ENCODE peak calls at places on chromosomes 12 and 14, in five cellular contexts. F is A549, T is GM12878, E is K562, Z is HCT116. J is an unnamed sample.
A peak's percentile ranks its signal among the peaks of the same experiment; 100 is the strongest.

GRCh38 chr14:103847954-103848719 is 762 bp upstream of the PPP1R13B start:
- DNase-seq in T (no peak), Z (no peak), F (no peak), E (peak; percentile 15), J (no peak)

GRCh38 chr12:71599213-71599612 is 64.4 kb downstream of the ZFC3H1 start:
- DNase-seq in T (no peak), Z (no peak), E (no peak), F (no peak), J (no peak)

GRCh38 chr12:65229441-65229840 is 49.0 kb upstream of the MSRB3 start:
- DNase-seq in E (no peak), Z (no peak), F (no peak), T (no peak), J (no peak)

GRCh38 chr12:57522019-57522886 is at the start of gene MBD6:
- DNase-seq in E (peak; percentile 95), T (peak; percentile 86), Z (peak; percentile 75), F (peak; percentile 96), J (peak; percentile 92)

GRCh38 chr12:51269174-51270066 is 795 bp downstream of the SMAGP start:
- DNase-seq in F (peak; percentile 76), E (peak; percentile 80), Z (no peak), T (no peak), J (peak; percentile 37)

GRCh38 chr12:131940121-131940520 is 9.6 kb upstream of the EP400 start:
- DNase-seq in Z (no peak), F (no peak), T (no peak), E (no peak), J (no peak)

GRCh38 chr14:57066887-57067513 is 201.7 kb downstream of the EXOC5 start:
- DNase-seq in F (peak; percentile 13), E (peak; percentile 67), T (no peak), Z (peak; percentile 12), J (peak; percentile 47)

GRCh38 chr12:66132408-66132807 is 1.9 kb upstream of the LLPH start:
- DNase-seq in T (no peak), F (no peak), Z (peak; percentile 52), E (no peak), J (peak; percentile 38)

GRCh38 chr14:103246089-103246488 is 87.9 kb upstream of the EIF5 start:
- DNase-seq in T (no peak), E (no peak), Z (no peak), F (no peak), J (no peak)

GRCh38 chr14:78170203-78170602 is at the start of gene NRXN3:
- DNase-seq in Z (no peak), T (no peak), E (no peak), F (no peak), J (no peak)

DNA sequence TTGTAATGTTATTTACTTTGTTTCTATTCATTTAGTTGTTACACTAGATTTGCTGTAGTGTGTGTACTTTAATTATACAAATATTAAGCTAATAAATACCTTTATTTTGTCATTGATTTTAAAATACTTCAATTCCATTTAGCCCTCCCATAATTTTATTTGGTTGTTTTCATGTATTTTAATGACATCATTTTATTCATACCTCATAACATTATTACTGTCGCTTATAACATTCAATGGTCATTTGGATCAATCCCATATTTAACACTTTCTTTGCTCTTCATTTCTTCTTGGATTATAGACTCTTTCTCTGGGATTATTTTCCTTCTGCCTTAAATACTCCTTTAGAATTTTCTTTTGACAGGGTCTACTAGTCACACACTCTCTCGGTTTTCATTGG is 86.6 kb upstream of the CAND1 start:
- DNase-seq in E (no peak), T (no peak), Z (no peak), F (no peak), J (no peak)
- TF ChIP-seq CTCF in E (no peak), T (no peak), Z (no peak), F (no peak), J (no peak)

GRCh38 chr14:105062048-105062433 is 3.2 kb downstream of the GPR132 start:
- DNase-seq in Z (no peak), F (no peak), E (no peak), T (no peak), J (no peak)

GRCh38 chr14:105059035-105059916 is 6.0 kb downstream of the GPR132 start:
- DNase-seq in T (no peak), E (no peak), Z (no peak), F (no peak), J (peak; percentile 49)

GRCh38 chr14:105059917-105060565 is 5.2 kb downstream of the GPR132 start:
- DNase-seq in T (no peak), E (no peak), F (no peak), Z (no peak), J (no peak)

GRCh38 chr14:105061428-105062047 is 3.7 kb downstream of the GPR132 start:
- DNase-seq in T (no peak), F (no peak), Z (no peak), E (no peak), J (peak; percentile 53)

DNA sequence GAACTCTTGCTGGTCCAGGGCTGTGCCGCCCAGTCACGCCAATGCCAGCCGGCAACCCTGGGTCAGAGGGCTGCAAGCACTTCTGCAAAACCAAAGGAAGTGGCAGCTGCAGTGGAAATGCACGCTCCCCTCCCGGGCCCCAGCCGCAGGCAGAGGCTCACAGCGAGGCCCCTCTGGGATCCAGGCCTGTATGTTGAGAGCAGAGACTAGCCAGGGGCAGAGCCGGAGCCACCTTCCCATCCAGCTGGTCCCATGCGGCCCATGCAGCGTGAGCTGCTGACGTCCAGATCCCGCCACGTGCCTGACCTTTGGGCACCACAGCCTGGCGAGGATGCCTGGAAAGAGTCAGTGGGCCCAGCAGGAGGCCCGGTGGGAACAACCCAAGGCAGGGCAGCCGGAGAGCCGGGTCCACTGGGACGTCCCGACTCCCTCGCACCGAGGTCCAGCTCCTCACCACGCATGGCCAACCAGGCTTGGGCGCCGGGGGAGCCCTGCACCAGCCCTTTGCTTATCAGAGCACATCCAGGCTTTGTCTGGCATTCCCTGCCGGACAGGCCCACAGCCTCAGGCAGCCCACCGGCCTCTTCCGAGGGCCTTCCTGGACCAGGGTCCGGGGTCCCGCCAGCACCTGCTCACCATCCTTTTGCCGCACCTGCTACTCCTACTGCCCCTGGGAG is 4.3 kb downstream of the GPR132 start:
- DNase-seq in F (no peak), T (no peak), E (no peak), Z (no peak), J (peak; percentile 93)
- TF ChIP-seq MAX in F (no peak), T (peak; percentile 29), E (no peak), Z (no peak), J (peak; percentile 85)

GRCh38 chr14:49984419-49984818 is 91.5 kb downstream of the ARF6 start:
- DNase-seq in Z (no peak), E (no peak), T (no peak), F (no peak), J (no peak)

GRCh38 chr14:49982082-49982481 is 89.2 kb downstream of the ARF6 start:
- DNase-seq in F (no peak), E (no peak), Z (no peak), T (no peak), J (no peak)

GRCh38 chr14:49980027-49980426 is 87.1 kb downstream of the ARF6 start:
- DNase-seq in F (no peak), E (no peak), T (no peak), Z (no peak), J (no peak)

GRCh38 chr14:49986344-49987014 is 93.6 kb downstream of the ARF6 start:
- DNase-seq in T (no peak), Z (no peak), E (no peak), F (no peak), J (no peak)

GRCh38 chr14:49982522-49982951 is 89.7 kb downstream of the ARF6 start:
- DNase-seq in Z (no peak), T (no peak), E (no peak), F (no peak), J (no peak)
- H3K4me3 ChIP-seq in Z (no peak overlapping the region), T (no peak overlapping the region), E (no peak overlapping the region), F (peak overlapping the region; percentile 11), J (no peak overlapping the region)

DNA sequence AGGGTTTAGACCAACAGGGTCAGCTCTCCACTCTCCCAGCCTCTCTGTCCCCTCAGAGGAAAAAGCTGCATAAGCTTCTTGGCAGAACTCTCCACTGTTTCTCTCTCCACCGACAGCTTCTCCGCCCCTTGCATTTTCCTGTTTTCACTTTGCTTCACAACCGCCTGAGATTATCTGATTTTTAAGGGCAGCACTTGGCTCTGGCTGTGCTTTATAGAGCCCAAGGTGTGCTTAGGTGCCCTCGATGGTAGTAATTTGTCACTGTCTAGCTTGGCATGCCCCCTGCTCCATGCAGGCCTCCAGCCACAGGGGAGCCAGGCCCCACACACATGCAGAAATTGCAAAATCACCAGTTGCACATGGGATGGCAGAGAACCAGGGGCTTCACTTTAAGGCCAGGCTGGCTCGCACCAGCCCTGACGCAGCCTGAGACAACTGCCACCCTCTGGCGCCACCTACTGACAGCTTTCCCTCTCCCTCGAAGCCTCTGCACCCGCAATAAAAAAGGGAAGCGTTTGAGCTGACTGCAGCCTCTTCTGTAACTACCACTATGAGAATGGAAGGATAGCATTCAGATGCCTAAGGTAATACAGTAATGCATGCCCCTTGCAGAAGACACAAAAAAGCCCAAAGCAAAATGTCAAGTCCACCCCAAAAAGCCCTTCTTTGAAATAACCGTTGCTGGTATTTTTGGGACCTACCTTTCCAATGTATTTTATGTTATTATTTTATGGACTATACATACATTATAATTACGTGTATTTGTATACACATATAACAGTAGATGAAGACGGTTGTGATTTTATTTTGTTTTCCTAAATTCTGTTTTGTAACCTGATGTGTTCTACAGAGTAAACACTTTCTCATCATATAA is 32.0 kb upstream of the RIMBP2 start:
- DNase-seq in T (no peak), F (peak; percentile 58), Z (peak; percentile 40), E (peak; percentile 80), J (peak; percentile 87)
- TF ChIP-seq CTCF in T (peak; percentile 93), F (peak; percentile 85), Z (peak; percentile 64), E (peak; percentile 85), J (peak; percentile 91)

GRCh38 chr14:22822619-22823551 is 6.8 kb upstream of the MRPL52 start:
- DNase-seq in E (peak; percentile 87), Z (peak; percentile 51), F (peak; percentile 88), T (no peak), J (peak; percentile 86)

GRCh38 chr14:22819191-22819988 is 4.2 kb upstream of the SLC7A7 start:
- DNase-seq in E (no peak), T (no peak), F (no peak), Z (no peak), J (no peak)

GRCh38 chr14:22821193-22822016 is 6.2 kb upstream of the SLC7A7 start:
- DNase-seq in Z (no peak), E (no peak), T (no peak), F (peak; percentile 55), J (no peak)

GRCh38 chr14:22822017-22822618 is 6.9 kb upstream of the SLC7A7 start:
- DNase-seq in Z (no peak), T (no peak), E (no peak), F (no peak), J (no peak)

GRCh38 chr14:22820731-22821130 is 5.5 kb upstream of the SLC7A7 start:
- DNase-seq in T (no peak), Z (no peak), E (no peak), F (no peak), J (no peak)
- TF ChIP-seq MAX in T (no peak), Z (no peak), E (no peak), F (no peak), J (no peak)

DNA sequence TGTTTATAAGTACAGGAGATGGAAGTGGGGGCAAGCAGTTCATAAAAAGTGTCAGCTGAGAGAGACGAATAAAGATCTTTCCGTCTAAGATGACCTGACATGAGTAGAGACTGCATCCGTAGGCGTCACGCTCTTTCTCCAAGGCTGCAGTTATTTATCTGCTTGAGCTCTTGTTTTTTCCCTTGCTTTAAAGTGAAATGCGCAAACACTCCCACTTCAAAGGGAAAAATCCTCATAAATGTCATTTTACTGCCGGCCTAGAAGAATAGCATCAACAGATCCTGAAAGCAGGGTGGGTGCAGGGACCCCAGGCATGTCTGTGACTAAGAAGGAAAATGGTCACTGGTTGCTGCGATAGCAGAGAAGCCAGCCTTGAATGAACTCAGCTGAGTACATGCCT is 647.4 kb downstream of the MED13L start:
- DNase-seq in Z (no peak), F (no peak), T (no peak), E (no peak), J (no peak)
- H3K4me3 ChIP-seq in Z (no peak overlapping the region), F (no peak overlapping the region), T (no peak overlapping the region), E (no peak overlapping the region), J (no peak overlapping the region)

GRCh38 chr12:119642986-119643385 is 24.9 kb upstream of the PRKAB1 start:
- DNase-seq in T (no peak), Z (no peak), F (no peak), E (peak; percentile 38), J (peak; percentile 20)
- TF ChIP-seq CTCF in T (peak; percentile 4), Z (peak; percentile 16), F (no peak), E (peak; percentile 60), J (peak; percentile 71)

J was measured in NB4.